ENCODE peak calls at places on chromosomes 5 and 9, in seven cellular contexts. P is HCT116, T is SK-N-SH, U is H1, K is HepG2, A is GM12878, B is K562. G is an unnamed sample.

GRCh38 chr5:180975338-180975737 is 13.3 kb upstream of the BTNL3 start:
- DNase-seq in P (no peak), T (no peak), U (no peak), K (no peak), A (peak; percentile 83), B (no peak), G (no peak)

GRCh38 chr9:468766-469496 is 254.3 kb downstream of the DOCK8 start:
- DNase-seq in P (no peak), T (no peak), U (no peak), K (no peak), A (peak; percentile 5), B (no peak), G (no peak)

GRCh38 chr5:139565411-139566305 is 4.5 kb downstream of the UBE2D2 start:
- DNase-seq in P (no peak), T (no peak), U (no peak), K (no peak), A (peak; percentile 83), B (no peak), G (no peak)

GRCh38 chr9:18208166-18209059 is 265.5 kb upstream of the ADAMTSL1 start:
- DNase-seq in P (no peak), T (peak; percentile 6), U (peak; percentile 67), K (peak; percentile 59), A (no peak), B (no peak), G (no peak)

GRCh38 chr5:139847790-139848507 is 52.3 kb downstream of the PSD2 start:
- DNase-seq in P (no peak), T (peak; percentile 95), U (peak; percentile 75), K (no peak), A (no peak), B (peak; percentile 73), G (no peak)

GRCh38 chr9:105141448-105142101 is 102.9 kb upstream of the SLC44A1 start:
- DNase-seq in P (no peak), T (no peak), U (no peak), K (no peak), A (no peak), B (no peak), G (no peak)

GRCh38 chr5:99037668-99038067 is 108.9 kb upstream of the CHD1 start:
- DNase-seq in P (no peak), T (no peak), U (no peak), K (peak; percentile 45), A (no peak), B (no peak), G (no peak)

GRCh38 chr5:176994460-176995121 is 12.0 kb downstream of the UIMC1 start:
- DNase-seq in P (no peak), T (no peak), U (no peak), K (peak; percentile 87), A (peak; percentile 77), B (peak; percentile 41), G (no peak)

GRCh38 chr5:44332360-44332971 is 56.8 kb downstream of the FGF10 start:
- DNase-seq in P (peak; percentile 39), T (peak; percentile 8), U (no peak), K (peak; percentile 17), A (no peak), B (peak; percentile 28), G (peak; percentile 25)

GRCh38 chr9:94894111-94894699 is 167.7 kb downstream of the AOPEP start:
- DNase-seq in P (no peak), T (no peak), U (no peak), K (no peak), A (no peak), B (no peak), G (no peak)

GRCh38 chr5:160852049-160852448 is at the start of gene ATP10B:
- DNase-seq in P (no peak), T (no peak), U (no peak), K (no peak), A (no peak), B (no peak), G (no peak)

GRCh38 chr5:124419531-124419930 is 326.9 kb downstream of the ZNF608 start:
- DNase-seq in P (no peak), T (no peak), U (no peak), K (no peak), A (no peak), B (no peak), G (no peak)

GRCh38 chr9:112631313-112631712 is 86.6 kb downstream of the INIP start:
- DNase-seq in P (no peak), T (no peak), U (no peak), K (no peak), A (no peak), B (no peak), G (no peak)

GRCh38 chr9:122812736-122813135 is 12.8 kb downstream of the OR1K1 start:
- DNase-seq in P (no peak), T (no peak), U (no peak), K (no peak), A (no peak), B (no peak), G (no peak)

GRCh38 chr5:149434162-149435014 is 55.3 kb upstream of the IL17B start:
- DNase-seq in P (no peak), T (peak; percentile 88), U (peak; percentile 87), K (no peak), A (no peak), B (peak; percentile 84), G (peak; percentile 50)

GRCh38 chr9:98331536-98332259 is 76.2 kb upstream of the TBC1D2 start:
- DNase-seq in P (no peak), T (no peak), U (no peak), K (no peak), A (no peak), B (no peak), G (no peak)

GRCh38 chr9:92328225-92328624 is 2.5 kb downstream of the CENPP start:
- DNase-seq in P (peak; percentile 42), T (peak; percentile 51), U (no peak), K (peak; percentile 28), A (no peak), B (no peak), G (no peak)

GRCh38 chr9:111542497-111543254 is 17.7 kb downstream of the ZNF483 start:
- DNase-seq in P (no peak), T (no peak), U (no peak), K (no peak), A (no peak), B (no peak), G (no peak)
- H3K9me3 ChIP-seq in P (peaks cover 21% of the 10 kb centered on the region), T (peaks cover 30% of the 10 kb centered on the region), U (peaks cover 93% of the 10 kb centered on the region), K (peaks cover 92% of the 10 kb centered on the region), A (peaks cover 10% of the 10 kb centered on the region), B (peaks cover 10% of the 10 kb centered on the region), G (peaks cover 52% of the 10 kb centered on the region)

GRCh38 chr5:90873033-90873517 is 314.5 kb downstream of the ADGRV1 start:
- DNase-seq in P (no peak), T (no peak), U (no peak), K (no peak), A (no peak), B (no peak), G (no peak)
- TF ChIP-seq SIN3A in P (no peak), T (no peak), U (no peak), K (no peak), A (no peak), B (no peak), G (no peak)

GRCh38 chr9:135297716-135298075 is 181.9 kb upstream of the PPP1R26 start:
- DNase-seq in P (no peak), T (no peak), U (no peak), K (no peak), A (no peak), B (no peak), G (no peak)

GRCh38 chr9:135301271-135302263 is 178.0 kb upstream of the PPP1R26 start:
- DNase-seq in P (no peak), T (peak; percentile 17), U (peak; percentile 43), K (no peak), A (no peak), B (no peak), G (no peak)

GRCh38 chr9:135300346-135301141 is 179.0 kb upstream of the PPP1R26 start:
- DNase-seq in P (no peak), T (peak; percentile 33), U (peak; percentile 43), K (no peak), A (no peak), B (no peak), G (no peak)

GRCh38 chr9:135299239-135299590 is 180.4 kb upstream of the PPP1R26 start:
- DNase-seq in P (no peak), T (no peak), U (peak; percentile 32), K (no peak), A (no peak), B (no peak), G (no peak)

DNA sequence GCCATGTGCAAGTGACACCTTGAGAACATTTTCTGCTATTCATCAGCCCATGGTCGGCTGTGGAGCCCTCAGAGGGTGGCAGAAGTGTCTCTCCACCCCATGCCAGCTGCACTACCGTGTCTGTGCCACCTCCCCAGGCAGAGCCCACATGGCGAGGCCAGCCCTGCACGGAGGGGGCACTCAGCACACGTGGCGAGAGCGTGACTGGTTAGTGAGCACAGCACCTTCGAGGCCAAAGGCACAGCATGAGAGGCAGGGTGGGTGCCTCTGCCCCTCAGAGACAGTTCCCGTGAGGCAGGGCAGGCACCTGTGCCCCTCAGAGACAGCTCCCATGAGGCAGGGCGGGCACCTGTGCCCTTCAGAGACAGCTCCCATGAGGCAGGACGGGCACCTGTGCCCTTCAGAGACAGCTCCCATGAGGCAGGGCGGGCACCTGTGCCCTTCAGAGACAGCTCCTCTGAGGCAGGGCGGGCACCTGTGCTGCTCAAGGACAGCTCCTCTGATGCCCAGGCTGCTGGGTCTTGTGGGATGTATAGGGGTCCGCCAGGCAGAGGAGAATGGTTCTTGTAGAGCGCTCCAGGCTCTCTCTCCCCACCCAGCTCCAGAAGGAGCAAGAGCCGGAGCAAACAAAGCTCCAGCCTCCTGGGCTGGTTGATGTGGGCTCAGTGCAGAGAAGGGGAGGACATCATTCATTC is 179.8 kb upstream of the PPP1R26 start:
- DNase-seq in P (no peak), T (peak; percentile 15), U (peak; percentile 35), K (no peak), A (no peak), B (no peak), G (no peak)
- H3K4me1 ChIP-seq in P (no peaks in the 10 kb centered on the region), T (peaks cover 20% of the 10 kb centered on the region), U (peaks cover 15% of the 10 kb centered on the region), K (no peaks in the 10 kb centered on the region), A (no peaks in the 10 kb centered on the region), B (no peaks in the 10 kb centered on the region), G (no peaks in the 10 kb centered on the region)

GRCh38 chr5:179051784-179052183 is 8.4 kb upstream of the ZNF354C start:
- DNase-seq in P (no peak), T (no peak), U (no peak), K (no peak), A (no peak), B (no peak), G (no peak)

GRCh38 chr5:179054876-179055275 is 5.3 kb upstream of the ZNF354C start:
- DNase-seq in P (no peak), T (no peak), U (no peak), K (no peak), A (no peak), B (no peak), G (no peak)

GRCh38 chr5:179060116-179061008 is at the start of gene ZNF354C:
- DNase-seq in P (no peak), T (peak; percentile 95), U (peak; percentile 70), K (no peak), A (no peak), B (no peak), G (no peak)

GRCh38 chr5:179054036-179054785 is 6.0 kb upstream of the ZNF354C start:
- DNase-seq in P (no peak), T (no peak), U (no peak), K (no peak), A (no peak), B (no peak), G (no peak)

DNA sequence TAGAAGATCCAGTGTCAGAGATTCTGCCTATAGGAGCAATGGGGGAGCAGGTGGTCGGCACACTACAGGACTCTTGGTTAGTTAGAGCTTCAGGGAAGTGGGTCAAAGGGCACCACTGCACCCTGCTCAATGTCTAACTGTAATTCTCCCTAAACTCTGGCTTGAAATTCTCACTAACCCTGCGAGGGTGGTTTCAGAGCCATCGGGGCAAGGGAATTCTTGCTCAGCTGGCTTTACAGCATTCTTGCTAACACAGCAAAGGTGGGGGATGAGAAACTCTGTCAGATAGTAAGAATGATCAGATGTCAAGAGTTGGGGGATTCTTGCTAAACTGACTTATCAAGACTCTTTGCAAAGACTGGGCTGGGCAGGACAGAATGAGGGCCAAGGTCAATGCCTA is 4.7 kb upstream of the ZNF354C start:
- DNase-seq in P (no peak), T (no peak), U (no peak), K (no peak), A (no peak), B (no peak), G (no peak)
- H3K9me3 ChIP-seq in P (peaks cover 3% of the 10 kb centered on the region), T (no peaks in the 10 kb centered on the region), U (peaks cover 35% of the 10 kb centered on the region), K (peaks cover 52% of the 10 kb centered on the region), A (peaks cover 1% of the 10 kb centered on the region), B (no peaks in the 10 kb centered on the region), G (peaks cover 10% of the 10 kb centered on the region)